ENCODE peak calls at places on chromosomes 7 and 10, in six cellular contexts. One of them, this sample, is unnamed.

GRCh38 chr10:92062273-92062672 is 138.7 kb downstream of the BTAF1 start:
- DNase-seq in GM12892: no peak
- DNase-seq in body of pancreas: no peak
- DNase-seq in lower leg skin: no peak
- DNase-seq in IMR-90: no peak
- DNase-seq in ovary: no peak
- DNase-seq in this sample: no peak

GRCh38 chr7:69843653-69844052 is 245.4 kb downstream of the AUTS2 start:
- DNase-seq in GM12892: no peak
- DNase-seq in body of pancreas: no peak
- DNase-seq in lower leg skin: no peak
- DNase-seq in IMR-90: no peak
- DNase-seq in ovary: no peak
- DNase-seq in this sample: no peak

GRCh38 chr10:79327090-79327457 is 20.2 kb upstream of the PPIF start:
- DNase-seq in GM12892: no peak
- DNase-seq in body of pancreas: no peak
- DNase-seq in lower leg skin: no peak
- DNase-seq in IMR-90: no peak
- DNase-seq in ovary: no peak
- DNase-seq in this sample: no peak

GRCh38 chr7:52711951-52712350 is 323.5 kb upstream of the POM121L12 start:
- DNase-seq in GM12892: no peak
- DNase-seq in body of pancreas: no peak
- DNase-seq in lower leg skin: no peak
- DNase-seq in IMR-90: no peak
- DNase-seq in ovary: no peak
- DNase-seq in this sample: no peak

GRCh38 chr10:21962362-21962761 is 41.2 kb downstream of the DNAJC1 start:
- DNase-seq in GM12892: no peak
- DNase-seq in body of pancreas: no peak
- DNase-seq in lower leg skin: no peak
- DNase-seq in IMR-90: no peak
- DNase-seq in ovary: no peak
- DNase-seq in this sample: no peak

GRCh38 chr7:108454674-108455523 is 1.3 kb downstream of the NRCAM start:
- DNase-seq in GM12892: peak; percentile 29
- DNase-seq in body of pancreas: peak; percentile 32
- DNase-seq in lower leg skin: no peak
- DNase-seq in IMR-90: no peak
- DNase-seq in ovary: peak; percentile 19
- DNase-seq in this sample: peak; percentile 26

GRCh38 chr10:37263304-37263703 is 137.9 kb downstream of the ANKRD30A start:
- DNase-seq in GM12892: no peak
- DNase-seq in body of pancreas: no peak
- DNase-seq in lower leg skin: no peak
- DNase-seq in IMR-90: no peak
- DNase-seq in ovary: no peak
- DNase-seq in this sample: peak; percentile 11

GRCh38 chr7:99369767-99370353 is 4.7 kb upstream of the ARPC1B start:
- DNase-seq in GM12892: no peak
- DNase-seq in body of pancreas: no peak
- DNase-seq in lower leg skin: no peak
- DNase-seq in IMR-90: peak; percentile 45
- DNase-seq in ovary: no peak
- DNase-seq in this sample: no peak

GRCh38 chr10:96664563-96664962 is 55.8 kb downstream of the PIK3AP1 start:
- DNase-seq in GM12892: no peak
- DNase-seq in body of pancreas: peak; percentile 18
- DNase-seq in lower leg skin: no peak
- DNase-seq in IMR-90: no peak
- DNase-seq in ovary: no peak
- DNase-seq in this sample: no peak

GRCh38 chr7:85995101-85995500 is 648.6 kb upstream of the GRM3 start:
- DNase-seq in GM12892: no peak
- DNase-seq in body of pancreas: no peak
- DNase-seq in lower leg skin: no peak
- DNase-seq in IMR-90: no peak
- DNase-seq in ovary: no peak
- DNase-seq in this sample: no peak

GRCh38 chr10:111481271-111482073 is 404.6 kb downstream of the ADRA2A start:
- DNase-seq in GM12892: no peak
- DNase-seq in body of pancreas: no peak
- DNase-seq in lower leg skin: peak; percentile 19
- DNase-seq in IMR-90: no peak
- DNase-seq in ovary: no peak
- DNase-seq in this sample: no peak

GRCh38 chr10:85606401-85606800 is 760.2 kb downstream of the GRID1 start:
- DNase-seq in GM12892: no peak
- DNase-seq in body of pancreas: no peak
- DNase-seq in lower leg skin: no peak
- DNase-seq in IMR-90: no peak
- DNase-seq in ovary: no peak
- DNase-seq in this sample: no peak

GRCh38 chr10:1551636-1552338 is 185.5 kb downstream of the ADARB2 start:
- DNase-seq in GM12892: no peak
- DNase-seq in body of pancreas: no peak
- DNase-seq in lower leg skin: no peak
- DNase-seq in IMR-90: no peak
- DNase-seq in ovary: no peak
- DNase-seq in this sample: no peak